ENCODE peak calls at places on chromosomes 16 and 17, in ten cellular contexts. B, T, X, H, Z, O, D, P, F and Y are unnamed samples.

GRCh38 chr16:21167360-21167759 is 8.9 kb downstream of the LDAF1 start:
- DNase-seq in H (no peak), F (peak), P (peak), B (no peak), O (no peak), D (no peak), T (no peak), X (peak), Z (no peak), Y (no peak)

GRCh38 chr17:38815576-38816193 is 9.4 kb downstream of the CWC25 start:
- DNase-seq in P (peak), X (no peak), O (no peak), D (no peak), T (no peak), H (no peak), B (no peak), F (peak), Z (no peak), Y (no peak)

GRCh38 chr16:58025351-58026138 is at the start of gene MMP15:
- DNase-seq in D (peak), P (peak), H (peak), F (peak), Z (peak), X (no peak), T (peak), B (peak), O (peak), Y (peak)

GRCh38 chr17:80824549-80825470 is 166.8 kb upstream of the CHMP6 start:
- DNase-seq in Z (no peak), P (no peak), F (no peak), D (no peak), B (no peak), X (no peak), H (no peak), T (no peak), O (no peak), Y (no peak)

GRCh38 chr17:38444151-38444550 is 15.9 kb downstream of the ARHGAP23 start:
- DNase-seq in X (no peak), B (peak), F (no peak), O (peak), Z (peak), P (peak), T (peak), H (peak), D (peak), Y (peak)

GRCh38 chr16:86638642-86639041 is 60.3 kb downstream of the FOXL1 start:
- DNase-seq in T (no peak), Z (no peak), D (no peak), O (no peak), X (no peak), B (no peak), F (no peak), H (no peak), P (no peak), Y (no peak)

GRCh38 chr17:63039899-63040602 is 74.0 kb downstream of the TANC2 start:
- DNase-seq in H (no peak), X (no peak), Z (no peak), F (peak), O (peak), T (no peak), D (no peak), B (no peak), P (peak), Y (no peak)

GRCh38 chr16:3518983-3519343 is 18.2 kb downstream of the CLUAP1 start:
- DNase-seq in P (no peak), T (no peak), X (no peak), D (no peak), F (no peak), H (no peak), Z (no peak), B (no peak), O (no peak), Y (no peak)

GRCh38 chr16:16171332-16171919 is 51.9 kb downstream of the ABCC6 start:
- DNase-seq in H (no peak), Z (no peak), B (no peak), D (no peak), F (no peak), O (no peak), T (no peak), P (no peak), X (no peak), Y (no peak)

GRCh38 chr16:57859331-57859730 is 57.0 kb upstream of the KIFC3 start:
- DNase-seq in T (no peak), H (peak), D (no peak), B (no peak), O (no peak), P (peak), Z (no peak), X (no peak), F (peak), Y (no peak)

GRCh38 chr17:64411999-64412771 is 21.5 kb upstream of the PECAM1 start:
- DNase-seq in B (no peak), H (peak), O (no peak), P (no peak), F (peak), Z (no peak), T (peak), X (no peak), D (peak), Y (peak)

DNA sequence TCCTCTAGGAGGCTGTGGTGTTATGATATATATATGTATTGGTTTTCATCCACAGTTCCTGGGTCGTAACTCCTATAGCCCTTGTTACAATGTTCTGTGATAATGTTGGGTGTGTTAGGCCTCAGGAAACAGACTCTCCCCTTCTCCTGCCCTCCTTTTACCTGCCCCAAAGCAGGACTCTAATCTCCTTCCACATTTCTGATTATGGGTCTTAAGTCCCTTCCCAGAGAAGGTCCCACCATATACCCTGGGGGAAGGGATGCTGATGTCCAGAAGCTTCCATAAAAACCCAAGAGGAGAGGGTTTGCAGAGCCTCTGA is 450 bp upstream of the C1QBP start:
- DNase-seq in X (no peak), Z (no peak), T (no peak), B (no peak), F (no peak), O (no peak), P (no peak), H (no peak), D (no peak), Y (no peak)
- TF ChIP-seq CTCF in X (no peak), Z (no peak), T (no peak), B (no peak), F (no peak), O (no peak), P (peak), H (peak), D (peak), Y (no peak)

DNA sequence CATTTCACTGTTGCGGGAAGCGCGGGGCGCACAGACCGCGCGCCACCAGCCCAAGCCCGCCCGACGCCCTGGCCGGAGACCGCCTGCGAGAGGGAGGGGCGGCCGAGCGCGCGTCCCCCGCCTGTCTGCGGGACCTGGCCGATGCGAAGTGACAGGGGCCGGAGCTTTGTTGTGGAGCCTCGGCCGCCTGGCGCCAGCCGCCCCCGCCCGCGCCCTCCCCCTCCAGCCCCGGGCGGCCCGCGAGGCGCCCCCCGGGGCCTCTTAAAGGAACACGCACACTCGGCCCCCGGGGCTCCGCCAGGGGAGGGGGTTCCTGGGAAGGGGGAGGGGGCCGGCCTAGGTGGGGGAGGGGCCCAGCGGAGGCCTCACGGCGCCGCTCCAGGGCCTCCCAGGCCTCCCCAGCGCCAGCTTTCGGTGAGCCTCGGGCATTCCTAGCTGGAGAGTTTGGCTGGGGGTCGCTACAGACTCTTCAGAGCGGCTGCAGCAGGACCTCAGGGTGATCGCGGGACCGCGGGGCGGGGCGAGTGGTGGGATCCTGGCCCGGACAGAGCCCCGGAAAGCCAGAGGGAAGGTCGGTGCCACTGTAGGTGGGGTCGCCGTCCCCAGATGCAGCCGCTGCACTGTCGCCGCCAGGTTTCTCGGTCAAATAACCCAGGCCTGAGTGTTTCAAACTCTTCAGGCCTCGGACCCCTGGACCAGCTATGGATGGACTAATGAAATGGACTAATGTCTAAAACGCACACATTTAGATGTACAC is 2.4 kb upstream of the TBX2 start:
- DNase-seq in P (no peak), D (no peak), B (peak), O (peak), F (no peak), X (no peak), Z (no peak), T (no peak), H (peak), Y (no peak)
- TF ChIP-seq CTCF in P (no peak), D (no peak), B (peak), O (no peak), F (no peak), X (peak), Z (no peak), T (no peak), H (peak), Y (no peak)

GRCh38 chr16:60230666-60231065 is 1496.5 kb upstream of the GOT2 start:
- DNase-seq in D (no peak), T (no peak), P (no peak), F (peak), O (no peak), Z (no peak), H (no peak), B (no peak), X (no peak), Y (no peak)

DNA sequence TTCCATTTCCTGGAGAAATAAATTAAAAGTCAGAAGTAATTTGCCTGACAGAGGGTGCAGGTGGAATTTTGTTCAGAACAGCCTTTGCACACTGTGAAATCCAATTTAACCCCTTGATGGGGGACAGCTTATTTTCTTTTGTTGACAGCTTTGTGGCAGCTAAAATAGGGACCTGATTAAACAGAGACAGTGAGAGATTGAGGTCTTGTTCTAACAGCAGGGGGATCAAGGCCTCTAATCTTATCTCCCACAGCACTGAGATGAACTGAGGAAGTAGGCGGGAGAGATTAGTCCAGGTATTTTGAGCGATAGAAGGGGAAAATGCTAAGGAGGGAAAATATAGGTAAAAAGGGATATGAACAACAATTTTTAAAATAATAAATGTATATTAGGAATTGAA is 1491.4 kb upstream of the GOT2 start:
- DNase-seq in O (no peak), B (no peak), X (no peak), D (no peak), P (no peak), H (no peak), T (no peak), Z (no peak), F (no peak), Y (no peak)
- TF ChIP-seq CTCF in O (no peak), B (no peak), X (no peak), D (no peak), P (no peak), H (no peak), T (no peak), Z (no peak), F (no peak), Y (no peak)

GRCh38 chr16:84014570-84015327 is 27.8 kb downstream of the SLC38A8 start:
- DNase-seq in T (no peak), F (no peak), D (peak), Z (no peak), X (no peak), O (no peak), H (no peak), B (no peak), P (no peak), Y (no peak)

GRCh38 chr16:84016477-84016876 is 26.1 kb downstream of the SLC38A8 start:
- DNase-seq in T (no peak), H (no peak), Z (no peak), X (no peak), P (no peak), O (no peak), F (no peak), D (no peak), B (no peak), Y (no peak)

GRCh38 chr16:84013787-84014569 is 28.6 kb downstream of the SLC38A8 start:
- DNase-seq in Z (peak), X (no peak), O (peak), P (peak), T (no peak), F (no peak), H (peak), D (peak), B (peak), Y (no peak)

GRCh38 chr16:84018710-84019109 is 23.9 kb downstream of the SLC38A8 start:
- DNase-seq in Z (no peak), F (no peak), D (no peak), P (no peak), H (no peak), B (no peak), O (no peak), X (no peak), T (no peak), Y (no peak)

GRCh38 chr16:84015399-84015798 is 27.2 kb downstream of the SLC38A8 start:
- DNase-seq in O (no peak), Z (no peak), T (no peak), H (no peak), D (no peak), F (no peak), X (no peak), P (no peak), B (no peak), Y (no peak)
- TF ChIP-seq CTCF in O (no peak), Z (no peak), T (no peak), H (no peak), D (no peak), F (no peak), X (no peak), P (no peak), B (no peak), Y (no peak)

GRCh38 chr17:73991260-73991659 is 212.2 kb upstream of the RPL38 start:
- DNase-seq in P (no peak), H (no peak), T (no peak), O (no peak), Z (no peak), B (no peak), X (no peak), F (no peak), D (no peak), Y (no peak)

GRCh38 chr17:73990290-73990689 is 213.2 kb upstream of the RPL38 start:
- DNase-seq in B (no peak), X (no peak), O (no peak), T (no peak), H (no peak), D (no peak), P (no peak), F (no peak), Z (no peak), Y (no peak)

GRCh38 chr17:73987395-73987794 is 216.1 kb upstream of the RPL38 start:
- DNase-seq in H (no peak), F (no peak), B (no peak), X (no peak), O (no peak), D (no peak), T (no peak), P (no peak), Z (no peak), Y (no peak)

GRCh38 chr17:73988110-73988509 is 215.4 kb upstream of the RPL38 start:
- DNase-seq in Z (no peak), F (no peak), B (no peak), X (no peak), D (no peak), H (no peak), T (no peak), O (no peak), P (no peak), Y (no peak)

GRCh38 chr17:73989671-73990070 is 213.8 kb upstream of the RPL38 start:
- DNase-seq in T (no peak), D (no peak), P (no peak), B (no peak), O (no peak), Z (no peak), H (peak), X (no peak), F (no peak), Y (no peak)
- TF ChIP-seq CTCF in T (no peak), D (no peak), P (no peak), B (no peak), O (no peak), Z (no peak), H (no peak), X (no peak), F (no peak), Y (no peak)

DNA sequence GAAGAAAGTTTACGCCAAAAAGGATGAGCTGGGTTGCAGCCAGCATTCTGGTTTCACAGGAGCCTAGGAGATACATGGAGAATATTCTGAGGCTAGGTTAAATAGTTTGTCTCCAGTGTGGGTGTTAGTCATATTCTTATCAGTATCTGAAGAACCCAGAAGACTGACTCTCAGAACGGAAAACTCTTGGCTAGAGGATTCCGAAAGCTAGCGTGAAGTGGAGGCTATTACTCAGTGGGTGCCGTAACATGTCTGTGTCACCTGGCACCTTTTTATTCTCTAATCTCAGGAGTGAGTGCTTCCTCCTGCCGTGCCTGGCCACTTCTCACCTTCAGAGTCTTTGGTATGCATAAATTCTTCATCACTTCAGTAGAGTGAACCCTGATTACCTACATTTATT is 199.5 kb downstream of the WWOX start:
- DNase-seq in F (peak), B (no peak), X (no peak), H (no peak), O (no peak), P (no peak), Z (no peak), T (no peak), D (no peak), Y (no peak)
- TF ChIP-seq CTCF in F (no peak), B (no peak), X (no peak), H (no peak), O (no peak), P (no peak), Z (no peak), T (no peak), D (no peak), Y (no peak)